ENCODE peak calls at places on chromosomes 7 and 10, in seven cellular contexts. One of them, this sample, is unnamed.

GRCh38 chr10:42754155-42755027 is 28.2 kb upstream of the BMS1 start:
- DNase-seq in keratinocyte: no peak
- DNase-seq in cardiac fibroblast: peak
- DNase-seq in type B pancreatic cell: no peak
- DNase-seq in stomach: no peak
- DNase-seq in psoas muscle: peak
- DNase-seq in lower lobe of right lung: peak
- DNase-seq in this sample: peak

GRCh38 chr10:109773818-109774440 is 149.4 kb downstream of the XPNPEP1 start:
- DNase-seq in psoas muscle: no peak
- DNase-seq in type B pancreatic cell: no peak
- DNase-seq in stomach: no peak
- DNase-seq in lower lobe of right lung: no peak
- DNase-seq in cardiac fibroblast: peak
- DNase-seq in keratinocyte: no peak
- DNase-seq in this sample: peak

GRCh38 chr10:77417359-77417758 is 220.2 kb downstream of the KCNMA1 start:
- DNase-seq in psoas muscle: no peak
- DNase-seq in type B pancreatic cell: no peak
- DNase-seq in cardiac fibroblast: no peak
- DNase-seq in lower lobe of right lung: no peak
- DNase-seq in stomach: no peak
- DNase-seq in keratinocyte: no peak
- DNase-seq in this sample: no peak

GRCh38 chr10:63115732-63116383 is 17.3 kb upstream of the NRBF2 start:
- DNase-seq in type B pancreatic cell: no peak
- DNase-seq in keratinocyte: no peak
- DNase-seq in lower lobe of right lung: peak
- DNase-seq in psoas muscle: peak
- DNase-seq in stomach: peak
- DNase-seq in cardiac fibroblast: peak
- DNase-seq in this sample: no peak

GRCh38 chr10:132066186-132066585 is 440 bp downstream of the JAKMIP3 start:
- DNase-seq in psoas muscle: no peak
- DNase-seq in lower lobe of right lung: no peak
- DNase-seq in keratinocyte: no peak
- DNase-seq in type B pancreatic cell: peak
- DNase-seq in stomach: no peak
- DNase-seq in cardiac fibroblast: peak
- DNase-seq in this sample: no peak

GRCh38 chr7:11642841-11643240 is 189.2 kb downstream of the THSD7A start:
- DNase-seq in stomach: no peak
- DNase-seq in keratinocyte: no peak
- DNase-seq in lower lobe of right lung: no peak
- DNase-seq in psoas muscle: no peak
- DNase-seq in cardiac fibroblast: no peak
- DNase-seq in type B pancreatic cell: no peak
- DNase-seq in this sample: no peak

GRCh38 chr7:149125189-149125863 is 798 bp downstream of the ZNF425 start:
- DNase-seq in psoas muscle: no peak
- DNase-seq in cardiac fibroblast: peak
- DNase-seq in stomach: no peak
- DNase-seq in type B pancreatic cell: no peak
- DNase-seq in keratinocyte: no peak
- DNase-seq in lower lobe of right lung: no peak
- DNase-seq in this sample: no peak

GRCh38 chr7:26495569-26495968 is 203.9 kb downstream of the SNX10 start:
- DNase-seq in stomach: no peak
- DNase-seq in cardiac fibroblast: no peak
- DNase-seq in lower lobe of right lung: no peak
- DNase-seq in psoas muscle: no peak
- DNase-seq in type B pancreatic cell: no peak
- DNase-seq in keratinocyte: no peak
- DNase-seq in this sample: no peak

GRCh38 chr7:109611656-109612055 is 1042.0 kb downstream of the DNAJB9 start:
- DNase-seq in type B pancreatic cell: no peak
- DNase-seq in keratinocyte: no peak
- DNase-seq in psoas muscle: no peak
- DNase-seq in stomach: no peak
- DNase-seq in cardiac fibroblast: no peak
- DNase-seq in lower lobe of right lung: no peak
- DNase-seq in this sample: no peak

GRCh38 chr7:87599336-87599735 is 1.3 kb downstream of the ABCB1 start:
- DNase-seq in lower lobe of right lung: peak
- DNase-seq in cardiac fibroblast: no peak
- DNase-seq in stomach: peak
- DNase-seq in type B pancreatic cell: no peak
- DNase-seq in psoas muscle: no peak
- DNase-seq in keratinocyte: no peak
- DNase-seq in this sample: peak

GRCh38 chr7:55065511-55066229 is 46.9 kb downstream of the EGFR start:
- DNase-seq in cardiac fibroblast: peak
- DNase-seq in psoas muscle: no peak
- DNase-seq in keratinocyte: no peak
- DNase-seq in stomach: no peak
- DNase-seq in type B pancreatic cell: no peak
- DNase-seq in lower lobe of right lung: no peak
- DNase-seq in this sample: no peak

GRCh38 chr10:85315657-85316056 is 987.3 kb downstream of the CCSER2 start:
- DNase-seq in lower lobe of right lung: no peak
- DNase-seq in keratinocyte: no peak
- DNase-seq in psoas muscle: no peak
- DNase-seq in stomach: no peak
- DNase-seq in cardiac fibroblast: no peak
- DNase-seq in type B pancreatic cell: no peak
- DNase-seq in this sample: no peak

GRCh38 chr7:3916146-3916545 is 615.1 kb downstream of the SDK1 start:
- DNase-seq in psoas muscle: no peak
- DNase-seq in stomach: no peak
- DNase-seq in type B pancreatic cell: no peak
- DNase-seq in cardiac fibroblast: peak
- DNase-seq in keratinocyte: no peak
- DNase-seq in lower lobe of right lung: no peak
- DNase-seq in this sample: no peak

GRCh38 chr10:75400769-75401568 is 595 bp downstream of the ZNF503 start:
- DNase-seq in lower lobe of right lung: peak
- DNase-seq in stomach: peak
- DNase-seq in type B pancreatic cell: peak
- DNase-seq in keratinocyte: no peak
- DNase-seq in cardiac fibroblast: peak
- DNase-seq in psoas muscle: peak
- DNase-seq in this sample: peak

GRCh38 chr7:1580422-1581030 is 10.7 kb upstream of the PSMG3 start:
- DNase-seq in type B pancreatic cell: no peak
- DNase-seq in psoas muscle: no peak
- DNase-seq in cardiac fibroblast: no peak
- DNase-seq in lower lobe of right lung: no peak
- DNase-seq in keratinocyte: no peak
- DNase-seq in stomach: no peak
- DNase-seq in this sample: no peak

GRCh38 chr7:115678049-115678982 is 352.2 kb downstream of the TFEC start:
- DNase-seq in psoas muscle: no peak
- DNase-seq in type B pancreatic cell: no peak
- DNase-seq in keratinocyte: no peak
- DNase-seq in stomach: peak
- DNase-seq in cardiac fibroblast: peak
- DNase-seq in lower lobe of right lung: no peak
- DNase-seq in this sample: no peak

GRCh38 chr10:60187691-60188090 is 202.0 kb downstream of the ANK3 start:
- DNase-seq in keratinocyte: no peak
- DNase-seq in psoas muscle: no peak
- DNase-seq in type B pancreatic cell: no peak
- DNase-seq in stomach: no peak
- DNase-seq in lower lobe of right lung: no peak
- DNase-seq in cardiac fibroblast: no peak
- DNase-seq in this sample: no peak

GRCh38 chr10:132272061-132272766 is 35.5 kb downstream of the STK32C start:
- DNase-seq in lower lobe of right lung: peak
- DNase-seq in psoas muscle: peak
- DNase-seq in cardiac fibroblast: peak
- DNase-seq in keratinocyte: no peak
- DNase-seq in stomach: no peak
- DNase-seq in type B pancreatic cell: no peak
- DNase-seq in this sample: no peak

DNA sequence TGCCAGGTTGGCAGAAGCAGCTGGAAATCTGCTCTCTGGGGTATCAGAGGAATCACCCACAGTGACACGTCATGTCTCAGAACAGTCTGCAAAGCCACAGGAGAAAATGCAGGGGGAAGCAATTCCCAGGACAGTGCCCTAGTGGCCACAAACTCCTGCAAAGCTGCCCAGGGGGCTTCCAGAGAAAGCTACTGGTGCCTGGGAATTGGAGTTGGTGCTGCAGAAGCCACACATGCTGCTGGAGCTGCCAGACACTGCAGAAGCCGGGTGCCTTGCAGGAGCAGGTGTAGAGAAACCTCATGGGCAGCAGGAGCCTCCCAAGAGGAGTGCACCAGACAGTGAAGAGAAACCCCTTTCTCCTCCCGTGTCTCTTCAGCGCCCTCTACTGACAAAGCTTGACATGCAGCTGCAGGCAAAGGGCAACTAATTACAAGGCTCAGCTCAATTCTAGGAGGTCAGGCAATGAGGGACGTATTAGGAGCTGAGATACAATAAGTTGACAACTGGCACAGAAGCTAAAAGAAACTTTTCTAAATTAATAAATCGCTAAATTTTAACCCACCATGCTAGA is 30.2 kb upstream of the NUB1 start:
- DNase-seq in stomach: no peak
- DNase-seq in psoas muscle: no peak
- DNase-seq in keratinocyte: no peak
- DNase-seq in cardiac fibroblast: no peak
- DNase-seq in type B pancreatic cell: no peak
- DNase-seq in lower lobe of right lung: no peak
- DNase-seq in this sample: no peak
- TF ChIP-seq CTCF in stomach: no peak
- TF ChIP-seq CTCF in psoas muscle: no peak
- TF ChIP-seq CTCF in keratinocyte: peak
- TF ChIP-seq CTCF in cardiac fibroblast: peak
- TF ChIP-seq CTCF in type B pancreatic cell: peak
- TF ChIP-seq CTCF in lower lobe of right lung: no peak
- TF ChIP-seq CTCF in this sample: peak

GRCh38 chr7:43652364-43652763 is 69.5 kb downstream of the STK17A start:
- DNase-seq in type B pancreatic cell: no peak
- DNase-seq in psoas muscle: no peak
- DNase-seq in stomach: no peak
- DNase-seq in cardiac fibroblast: no peak
- DNase-seq in keratinocyte: no peak
- DNase-seq in lower lobe of right lung: no peak
- DNase-seq in this sample: no peak
- TF ChIP-seq CTCF in type B pancreatic cell: no peak
- TF ChIP-seq CTCF in psoas muscle: no peak
- TF ChIP-seq CTCF in stomach: no peak
- TF ChIP-seq CTCF in cardiac fibroblast: no peak
- TF ChIP-seq CTCF in keratinocyte: peak
- TF ChIP-seq CTCF in lower lobe of right lung: no peak
- TF ChIP-seq CTCF in this sample: peak

GRCh38 chr10:101493782-101494281 is 94.2 kb downstream of the POLL start:
- DNase-seq in cardiac fibroblast: no peak
- DNase-seq in lower lobe of right lung: no peak
- DNase-seq in type B pancreatic cell: no peak
- DNase-seq in psoas muscle: no peak
- DNase-seq in stomach: no peak
- DNase-seq in keratinocyte: no peak
- DNase-seq in this sample: no peak

GRCh38 chr10:101493249-101493648 is 94.8 kb downstream of the POLL start:
- DNase-seq in stomach: no peak
- DNase-seq in type B pancreatic cell: no peak
- DNase-seq in lower lobe of right lung: no peak
- DNase-seq in psoas muscle: no peak
- DNase-seq in keratinocyte: no peak
- DNase-seq in cardiac fibroblast: no peak
- DNase-seq in this sample: no peak

GRCh38 chr10:101492814-101493213 is 95.2 kb downstream of the POLL start:
- DNase-seq in cardiac fibroblast: no peak
- DNase-seq in keratinocyte: no peak
- DNase-seq in lower lobe of right lung: no peak
- DNase-seq in type B pancreatic cell: no peak
- DNase-seq in stomach: no peak
- DNase-seq in psoas muscle: no peak
- DNase-seq in this sample: no peak

GRCh38 chr10:101494650-101495049 is 93.4 kb downstream of the POLL start:
- DNase-seq in lower lobe of right lung: no peak
- DNase-seq in keratinocyte: no peak
- DNase-seq in type B pancreatic cell: no peak
- DNase-seq in stomach: no peak
- DNase-seq in cardiac fibroblast: no peak
- DNase-seq in psoas muscle: no peak
- DNase-seq in this sample: no peak

DNA sequence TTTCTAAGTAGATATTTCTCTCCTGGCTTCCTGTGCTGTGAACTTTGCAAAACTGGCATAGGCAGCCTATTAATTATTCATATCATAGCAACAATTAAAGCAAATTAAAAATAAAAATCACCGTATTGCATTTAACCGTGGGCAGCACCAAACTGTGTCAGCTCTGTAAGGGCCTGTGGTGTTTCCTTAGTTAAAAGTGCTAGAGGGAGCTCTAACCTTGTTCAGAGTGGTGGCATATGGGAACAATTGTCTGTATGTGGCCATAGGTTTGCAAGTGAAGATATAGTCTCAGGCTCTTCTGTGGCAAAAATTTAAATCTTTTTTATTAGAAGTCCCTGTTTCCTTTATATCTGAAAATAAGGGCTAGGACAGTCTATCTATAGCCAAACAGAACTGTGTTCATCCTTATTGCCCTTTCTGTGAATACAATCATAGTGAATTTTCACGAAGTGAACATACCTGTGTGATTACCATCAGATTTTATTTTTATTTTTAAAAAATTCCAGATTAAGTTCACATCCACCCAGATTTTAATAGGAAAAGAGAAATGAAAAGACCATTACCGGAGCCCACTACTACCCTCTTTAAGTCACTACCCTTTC is 92.6 kb downstream of the POLL start:
- DNase-seq in psoas muscle: no peak
- DNase-seq in type B pancreatic cell: no peak
- DNase-seq in lower lobe of right lung: no peak
- DNase-seq in keratinocyte: no peak
- DNase-seq in stomach: no peak
- DNase-seq in cardiac fibroblast: peak
- DNase-seq in this sample: no peak
- TF ChIP-seq CTCF in psoas muscle: peak
- TF ChIP-seq CTCF in type B pancreatic cell: peak
- TF ChIP-seq CTCF in lower lobe of right lung: no peak
- TF ChIP-seq CTCF in keratinocyte: peak
- TF ChIP-seq CTCF in stomach: no peak
- TF ChIP-seq CTCF in cardiac fibroblast: no peak
- TF ChIP-seq CTCF in this sample: peak

GRCh38 chr7:89554209-89554608 is 600.1 kb upstream of the STEAP1 start:
- DNase-seq in keratinocyte: no peak
- DNase-seq in lower lobe of right lung: no peak
- DNase-seq in type B pancreatic cell: no peak
- DNase-seq in stomach: no peak
- DNase-seq in psoas muscle: no peak
- DNase-seq in cardiac fibroblast: no peak
- DNase-seq in this sample: no peak

DNA sequence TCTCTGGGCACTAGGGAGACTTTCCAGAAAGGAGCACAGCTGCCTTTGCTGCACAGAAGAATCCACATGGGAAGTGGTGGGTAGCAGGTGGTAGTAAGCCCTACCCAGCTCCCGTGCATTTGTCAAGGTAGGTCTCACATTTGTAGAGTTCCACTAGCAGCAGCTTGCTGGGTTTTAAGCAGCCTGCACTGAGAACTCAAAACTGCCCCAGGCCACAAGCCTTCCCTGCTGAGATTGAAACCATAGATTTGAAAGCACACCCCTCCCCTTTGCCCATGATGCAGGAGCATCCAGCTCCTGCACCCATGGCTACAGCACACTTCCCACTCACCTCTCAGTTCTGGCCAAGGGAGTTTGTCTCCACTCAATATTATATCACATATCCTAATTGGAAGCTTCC is 604.5 kb upstream of the STEAP1 start:
- DNase-seq in cardiac fibroblast: no peak
- DNase-seq in psoas muscle: no peak
- DNase-seq in stomach: no peak
- DNase-seq in lower lobe of right lung: no peak
- DNase-seq in keratinocyte: no peak
- DNase-seq in type B pancreatic cell: no peak
- DNase-seq in this sample: no peak
- TF ChIP-seq CTCF in cardiac fibroblast: no peak
- TF ChIP-seq CTCF in psoas muscle: no peak
- TF ChIP-seq CTCF in stomach: no peak
- TF ChIP-seq CTCF in lower lobe of right lung: no peak
- TF ChIP-seq CTCF in keratinocyte: no peak
- TF ChIP-seq CTCF in type B pancreatic cell: no peak
- TF ChIP-seq CTCF in this sample: no peak

This sample was measured in GM10248.